ENCODE peak calls at places on chromosomes 4 and X, in six cellular contexts. R is neuronal stem cell, Z is H9, T is H1, M is IMR-90, J is trophoblast cell. K is an unnamed sample.

GRCh38 chr4:109301691-109302365 is 630 bp downstream of the COL25A1 start:
- DNase-seq in Z (peak; percentile 46), M (no peak), J (no peak), T (peak; percentile 55), R (no peak), K (peak; percentile 22)

GRCh38 chrX:9539611-9540387 is 74.9 kb downstream of the TBL1X start:
- DNase-seq in Z (no peak), J (no peak), M (no peak), T (no peak), R (no peak), K (no peak)

GRCh38 chr4:151564321-151564720 is 155.3 kb downstream of the FHIP1A start:
- DNase-seq in M (no peak), Z (no peak), T (no peak), J (no peak), R (no peak), K (no peak)

GRCh38 chr4:74033721-74034120 is 4.8 kb downstream of the CXCL3 start:
- DNase-seq in M (peak; percentile 60), J (peak; percentile 9), R (no peak), T (no peak), Z (no peak), K (no peak)

GRCh38 chrX:101602077-101602476 is 15.7 kb downstream of the ARMCX6 start:
- DNase-seq in J (no peak), Z (no peak), T (no peak), M (peak; percentile 62), R (no peak), K (no peak)

GRCh38 chrX:70168238-70169188 is 8.8 kb upstream of the DGAT2L6 start:
- DNase-seq in T (no peak), M (peak; percentile 77), R (no peak), Z (peak; percentile 48), J (peak; percentile 61), K (peak; percentile 66)

GRCh38 chrX:136271300-136271699 is 20.1 kb upstream of the MAP7D3 start:
- DNase-seq in T (no peak), M (no peak), J (no peak), Z (no peak), R (no peak), K (no peak)

GRCh38 chr4:6769138-6769983 is 13.2 kb upstream of the KIAA0232 start:
- DNase-seq in T (no peak), Z (no peak), J (no peak), M (no peak), R (no peak), K (no peak)

GRCh38 chrX:130902446-130902782 is 595 bp downstream of the ENOX2 start:
- DNase-seq in T (no peak), R (no peak), Z (no peak), J (peak; percentile 3), M (no peak), K (no peak)

GRCh38 chr4:18209448-18209847 is 187.9 kb upstream of the LCORL start:
- DNase-seq in M (no peak), T (no peak), Z (no peak), R (no peak), J (no peak), K (no peak)

GRCh38 chrX:3244203-3244743 is 102.2 kb downstream of the MXRA5 start:
- DNase-seq in J (no peak), R (no peak), T (no peak), Z (no peak), M (peak; percentile 91), K (peak; percentile 86)

GRCh38 chr4:560731-561211 is 15.3 kb downstream of the TMEM271 start:
- DNase-seq in Z (no peak), J (no peak), M (no peak), T (no peak), R (no peak), K (no peak)

GRCh38 chrX:72714471-72714916 is 388 bp upstream of the PHKA1 start:
- DNase-seq in R (peak; percentile 5), J (peak; percentile 61), Z (peak; percentile 69), T (peak; percentile 52), M (peak; percentile 62), K (peak; percentile 69)

GRCh38 chr4:75243570-75243969 is 270.6 kb downstream of the RCHY1 start:
- DNase-seq in M (no peak), J (no peak), T (no peak), R (no peak), Z (no peak), K (peak; percentile 12)

GRCh38 chrX:1242901-1243402 is 25.7 kb upstream of the CSF2RA start:
- DNase-seq in J (peak; percentile 80), M (no peak), R (no peak), T (no peak), Z (peak; percentile 43), K (no peak)
- H4K8ac ChIP-seq in J (peak overlapping the region; percentile 84), M (no peak overlapping the region), R (no peak overlapping the region), T (no peak overlapping the region), Z (no peak overlapping the region), K (no peak overlapping the region)

GRCh38 chr4:157303471-157303960 is 83.0 kb downstream of the GRIA2 start:
- DNase-seq in Z (no peak), J (no peak), T (no peak), M (no peak), R (no peak), K (no peak)
- H2AK5ac ChIP-seq in Z (no peak overlapping the region), J (no peak overlapping the region), T (no peak overlapping the region), M (no peak overlapping the region), R (no peak overlapping the region), K (no peak overlapping the region)

GRCh38 chr4:67779631-67780030 is 25.4 kb upstream of the GNRHR start:
- DNase-seq in T (no peak), J (no peak), R (no peak), M (no peak), Z (no peak), K (no peak)

GRCh38 chr4:67790721-67791120 is 36.5 kb upstream of the GNRHR start:
- DNase-seq in Z (no peak), J (no peak), M (no peak), T (no peak), R (no peak), K (no peak)

GRCh38 chr4:67785528-67785927 is 31.3 kb upstream of the GNRHR start:
- DNase-seq in Z (no peak), R (no peak), M (no peak), T (no peak), J (no peak), K (no peak)
- H2AFZ ChIP-seq in Z (no peak overlapping the region), R (no peak overlapping the region), M (no peak overlapping the region), T (no peak overlapping the region), J (no peak overlapping the region), K (no peak overlapping the region)

GRCh38 chr4:56217383-56217890 is 169.9 kb downstream of the AASDH start:
- DNase-seq in J (no peak), T (no peak), M (no peak), R (no peak), Z (no peak), K (no peak)
- H4K8ac ChIP-seq in J (no peak overlapping the region), T (no peak overlapping the region), M (no peak overlapping the region), R (no peak overlapping the region), Z (no peak overlapping the region), K (no peak overlapping the region)

K was measured in mesenchymal stem cell.